ENCODE peak calls at places on chromosomes 13 and 19, in seven cellular contexts. N is BE2C, G is cardiac fibroblast, Z is heart left ventricle, R is fibroblast of pulmonary artery, F is transverse colon, J is GM23248. C is an unnamed sample.

GRCh38 chr19:4058696-4059492 is 7.8 kb downstream of the ZBTB7A start:
- DNase-seq in F (peak), J (peak), Z (no peak), N (no peak), G (no peak), R (no peak), C (peak)

GRCh38 chr13:51945149-51945548 is 66.1 kb downstream of the ATP7B start:
- DNase-seq in J (no peak), G (no peak), R (no peak), Z (no peak), F (no peak), N (no peak), C (no peak)

GRCh38 chr19:34269968-34270621 is 15.7 kb downstream of the GARRE1 start:
- DNase-seq in R (peak), F (peak), G (peak), Z (no peak), N (no peak), J (peak), C (peak)

GRCh38 chr13:73556902-73557301 is 498.1 kb downstream of the KLF5 start:
- DNase-seq in F (no peak), N (no peak), Z (no peak), G (peak), R (no peak), J (no peak), C (no peak)

GRCh38 chr13:98674968-98675528 is 77.4 kb downstream of the SLC15A1 start:
- DNase-seq in Z (no peak), N (no peak), J (no peak), R (no peak), G (no peak), F (no peak), C (no peak)

GRCh38 chr13:98454389-98454881 is 122.5 kb downstream of the STK24 start:
- DNase-seq in N (no peak), F (no peak), R (peak), Z (no peak), J (peak), G (peak), C (peak)

GRCh38 chr19:9847087-9847671 is 12.1 kb downstream of the PIN1 start:
- DNase-seq in Z (no peak), R (peak), F (peak), J (peak), G (peak), N (peak), C (no peak)

GRCh38 chr19:39083983-39084731 is at the start of gene ACP7:
- DNase-seq in J (peak), F (no peak), R (no peak), N (no peak), G (no peak), Z (no peak), C (peak)

GRCh38 chr19:45782820-45783785 is 813 bp upstream of the DMPK start:
- DNase-seq in G (peak), J (peak), R (peak), Z (peak), F (peak), N (no peak), C (peak)
- H3K4me3 ChIP-seq in G (no peak), J (peak), R (peak), Z (no peak), F (peak), N (no peak), C (no peak)

GRCh38 chr13:87675851-87676250 is 4.7 kb downstream of the SLITRK5 start:
- DNase-seq in R (no peak), F (no peak), J (no peak), Z (no peak), N (no peak), G (no peak), C (peak)

GRCh38 chr13:87669379-87669978 is 1.7 kb upstream of the SLITRK5 start:
- DNase-seq in N (peak), R (peak), Z (no peak), J (peak), G (peak), F (no peak), C (no peak)

GRCh38 chr13:87671031-87671823 is at the start of gene SLITRK5:
- DNase-seq in R (peak), N (peak), F (peak), G (peak), J (peak), Z (peak), C (peak)

GRCh38 chr13:87674143-87674772 is 3.1 kb downstream of the SLITRK5 start:
- DNase-seq in J (no peak), N (no peak), R (no peak), F (no peak), Z (no peak), G (no peak), C (peak)

GRCh38 chr13:87671824-87672603 is 843 bp downstream of the SLITRK5 start:
- DNase-seq in J (peak), F (peak), G (no peak), N (peak), Z (no peak), R (no peak), C (peak)
- H3K4me3 ChIP-seq in J (peak), F (peak), G (peak), N (peak), Z (peak), R (peak), C (no peak)

GRCh38 chr19:2278504-2279158 is 3.3 kb downstream of the PEAK3 start:
- DNase-seq in G (no peak), N (no peak), J (peak), R (no peak), F (peak), Z (no peak), C (no peak)

GRCh38 chr19:2282862-2283237 is 875 bp upstream of the PEAK3 start:
- DNase-seq in R (no peak), J (no peak), G (no peak), Z (no peak), F (no peak), N (no peak), C (no peak)

GRCh38 chr19:2283835-2284507 is 2.0 kb upstream of the PEAK3 start:
- DNase-seq in Z (no peak), R (no peak), F (no peak), N (no peak), G (no peak), J (no peak), C (no peak)

GRCh38 chr19:2280633-2281264 is 1.2 kb downstream of the PEAK3 start:
- DNase-seq in G (no peak), J (no peak), R (no peak), F (no peak), N (no peak), Z (no peak), C (no peak)

DNA sequence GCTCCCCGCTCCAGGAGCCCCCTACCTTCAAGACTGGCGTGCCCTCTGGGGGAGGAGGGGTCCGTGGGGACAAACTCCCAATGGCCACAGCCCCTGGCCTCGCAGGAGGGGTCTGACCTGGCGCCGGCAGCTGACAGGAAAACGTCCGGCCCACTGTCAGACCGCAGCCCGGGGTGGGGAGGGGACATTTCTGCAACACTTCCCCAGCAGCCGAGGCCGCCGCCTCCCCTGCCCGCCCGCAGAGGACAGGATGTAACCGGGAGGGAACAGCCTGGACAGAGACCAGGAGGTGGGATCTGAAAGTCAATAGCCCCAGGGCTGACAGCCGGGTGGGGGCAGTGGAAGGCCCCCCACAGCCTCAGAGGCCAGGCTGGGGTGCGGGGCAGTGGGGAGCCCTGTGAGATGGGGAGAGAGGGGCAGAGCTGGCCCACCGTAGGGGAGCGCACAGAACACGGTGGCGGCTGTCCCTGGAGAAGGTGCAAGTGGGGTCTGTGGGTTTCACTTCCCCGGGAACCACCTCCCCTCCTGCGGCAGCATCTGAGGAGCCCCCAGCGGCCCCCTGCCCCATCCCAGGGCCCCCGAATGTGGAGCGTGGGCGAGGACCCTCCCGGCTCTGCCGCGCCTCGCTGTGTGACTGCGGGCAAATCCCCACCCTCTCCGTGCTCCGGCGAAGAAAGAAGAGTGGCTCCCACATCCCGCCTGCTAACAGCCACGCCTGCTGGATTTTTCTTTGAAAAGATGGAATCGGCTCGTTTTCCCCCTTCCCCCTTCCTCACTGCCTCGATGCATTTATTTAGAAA is at the start of gene PEAK3:
- DNase-seq in Z (peak), F (peak), R (peak), G (peak), J (peak), N (no peak), C (peak)
- H3K4me3 ChIP-seq in Z (no peak), F (peak), R (peak), G (peak), J (no peak), N (no peak), C (peak)

GRCh38 chr19:41993612-41994483 is at the start of gene ATP1A3:
- DNase-seq in G (peak), Z (peak), R (peak), J (peak), N (peak), F (peak), C (no peak)

GRCh38 chr19:41995959-41996797 is 2.1 kb upstream of the ATP1A3 start:
- DNase-seq in Z (no peak), F (no peak), R (no peak), G (no peak), J (peak), N (peak), C (no peak)

GRCh38 chr19:41997121-41997850 is 3.3 kb upstream of the ATP1A3 start:
- DNase-seq in N (peak), R (peak), Z (no peak), J (peak), F (peak), G (peak), C (peak)

GRCh38 chr19:41994521-41994971 is 516 bp upstream of the ATP1A3 start:
- DNase-seq in N (peak), F (no peak), Z (no peak), G (no peak), J (no peak), R (no peak), C (no peak)

DNA sequence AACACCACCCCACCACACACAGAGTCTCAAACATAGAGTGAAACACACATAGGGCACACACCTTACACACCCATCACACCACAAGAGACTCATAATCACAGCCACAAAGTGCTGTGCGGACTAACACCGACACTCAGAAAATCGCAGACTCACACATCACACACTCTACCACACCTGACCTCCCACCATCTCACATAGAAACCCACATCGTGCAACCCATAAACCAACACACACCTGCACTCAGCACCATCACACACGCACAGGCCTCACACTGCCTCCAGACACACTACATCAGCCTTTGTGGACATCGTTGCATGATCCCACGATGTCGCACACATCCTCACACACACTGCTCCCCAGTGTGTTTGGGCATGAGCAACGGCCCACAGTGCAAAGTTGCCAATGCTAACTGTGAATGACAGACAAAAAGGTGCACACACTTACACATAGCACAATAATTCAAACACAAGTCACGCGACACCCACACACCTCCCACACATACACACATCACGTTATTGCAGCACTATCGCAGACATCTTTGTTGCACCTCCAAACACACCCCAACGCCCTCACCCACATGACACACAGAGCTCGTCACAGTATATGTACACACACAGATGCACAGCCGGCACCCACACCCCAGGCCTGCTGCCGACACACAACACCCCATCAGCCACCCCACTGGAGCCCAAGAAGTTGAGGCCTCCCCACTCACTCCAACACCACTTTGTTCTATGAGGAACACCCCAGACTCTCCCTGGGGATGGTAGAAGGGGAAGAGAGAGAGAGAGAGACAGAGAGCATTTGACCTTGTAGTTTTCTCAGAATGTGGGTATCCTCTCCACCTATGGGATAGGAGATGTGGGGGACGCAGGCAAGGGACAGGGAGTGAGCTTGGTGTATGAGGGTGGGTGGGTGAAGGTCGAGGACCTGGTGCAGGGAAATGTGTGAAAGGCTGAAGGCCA is 1.2 kb upstream of the ATP1A3 start:
- DNase-seq in F (no peak), N (no peak), Z (no peak), R (no peak), J (no peak), G (no peak), C (no peak)
- H3K4me3 ChIP-seq in F (no peak), N (no peak), Z (no peak), R (no peak), J (no peak), G (no peak), C (no peak)

GRCh38 chr13:32638739-32639138 is 52.5 kb downstream of the PDS5B start:
- DNase-seq in Z (no peak), G (no peak), R (no peak), F (no peak), N (no peak), J (no peak), C (no peak)
- H3K4me3 ChIP-seq in Z (no peak), G (no peak), R (no peak), F (no peak), N (no peak), J (no peak), C (no peak)

DNA sequence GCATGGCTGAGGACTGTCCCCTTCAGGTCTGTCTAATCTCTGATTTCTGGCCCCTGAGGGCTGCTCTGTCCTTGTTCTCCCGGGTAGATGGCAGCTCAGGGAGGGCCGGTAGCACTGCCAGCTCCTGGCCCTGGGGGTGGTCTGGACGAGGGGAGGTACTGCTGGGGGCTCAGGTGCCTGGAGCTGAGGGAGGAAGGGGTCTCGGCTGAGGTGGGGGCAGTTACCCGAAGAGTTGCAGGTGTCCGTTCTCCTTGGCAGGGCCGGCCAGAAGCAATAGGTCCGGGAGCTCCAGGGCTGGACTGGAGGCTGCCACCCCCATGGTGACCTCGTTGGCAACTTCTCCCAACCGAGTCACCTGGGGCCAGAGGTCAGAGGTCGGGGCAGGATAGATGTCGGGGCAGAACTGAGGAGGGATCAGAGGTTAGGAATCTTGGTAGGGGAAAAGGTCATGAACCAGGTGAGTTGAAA is 1.2 kb upstream of the EMC10 start:
- DNase-seq in G (no peak), R (no peak), Z (peak), N (no peak), F (no peak), J (no peak), C (peak)
- H3K4me3 ChIP-seq in G (no peak), R (no peak), Z (no peak), N (no peak), F (no peak), J (no peak), C (no peak)

GRCh38 chr19:1072371-1073015 is 5.5 kb downstream of the ARHGAP45 start:
- DNase-seq in G (no peak), N (no peak), F (no peak), R (no peak), Z (no peak), J (no peak), C (no peak)

GRCh38 chr19:1070576-1070930 is 3.6 kb downstream of the ARHGAP45 start:
- DNase-seq in G (no peak), J (no peak), F (no peak), R (no peak), Z (no peak), N (no peak), C (no peak)

GRCh38 chr19:1069009-1069779 is 2.2 kb downstream of the ARHGAP45 start:
- DNase-seq in R (no peak), N (no peak), Z (peak), J (no peak), G (no peak), F (peak), C (peak)

GRCh38 chr19:1073063-1073955 is 6.3 kb downstream of the ARHGAP45 start:
- DNase-seq in G (no peak), Z (peak), R (no peak), N (peak), F (no peak), J (no peak), C (no peak)

DNA sequence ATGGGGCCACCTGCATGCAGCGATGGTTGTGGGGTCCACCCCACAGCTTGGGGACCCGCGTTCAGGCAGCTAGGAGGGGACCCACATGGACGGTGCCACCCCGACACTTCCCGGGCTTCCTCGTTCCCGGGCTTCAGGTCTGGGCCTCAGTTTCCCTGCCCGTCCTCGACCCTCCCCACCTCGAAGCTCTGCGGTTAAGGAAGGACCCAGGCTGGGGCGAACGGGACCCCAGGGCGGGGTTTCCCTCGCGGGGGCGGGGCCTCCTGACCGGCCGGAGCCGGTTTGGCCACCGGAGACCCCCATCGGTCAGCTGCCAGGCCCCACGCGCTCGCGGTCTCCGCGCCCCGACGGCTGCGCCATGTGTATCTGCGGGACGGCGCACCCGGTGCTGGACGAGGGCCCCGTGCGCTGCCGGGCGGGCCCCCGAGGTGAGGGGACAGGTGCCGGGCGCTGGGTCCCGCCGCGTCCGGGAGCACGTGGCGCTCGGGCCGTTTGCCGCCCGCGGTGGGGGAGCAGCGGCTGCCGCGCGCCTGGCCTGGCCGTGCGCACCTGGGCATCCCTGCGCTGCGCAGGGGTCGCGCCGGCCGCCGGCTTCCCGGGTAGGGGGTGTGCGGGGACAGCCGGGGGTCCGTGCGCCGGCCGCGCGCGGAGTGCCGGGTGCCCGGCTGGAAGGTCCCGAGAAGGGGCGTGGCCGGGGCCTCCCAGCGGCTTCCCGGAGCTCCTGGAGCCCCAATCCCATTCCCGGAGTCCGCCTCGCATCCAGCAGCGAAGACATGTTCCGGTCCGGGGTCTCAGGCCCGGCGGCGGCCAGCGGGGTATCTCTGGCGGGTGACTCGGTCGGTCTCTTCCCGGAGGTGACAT is 4.2 kb downstream of the ARHGAP45 start:
- DNase-seq in G (no peak), J (peak), F (no peak), R (no peak), Z (peak), N (no peak), C (peak)
- H3K4me3 ChIP-seq in G (no peak), J (peak), F (no peak), R (no peak), Z (no peak), N (no peak), C (no peak)

DNA sequence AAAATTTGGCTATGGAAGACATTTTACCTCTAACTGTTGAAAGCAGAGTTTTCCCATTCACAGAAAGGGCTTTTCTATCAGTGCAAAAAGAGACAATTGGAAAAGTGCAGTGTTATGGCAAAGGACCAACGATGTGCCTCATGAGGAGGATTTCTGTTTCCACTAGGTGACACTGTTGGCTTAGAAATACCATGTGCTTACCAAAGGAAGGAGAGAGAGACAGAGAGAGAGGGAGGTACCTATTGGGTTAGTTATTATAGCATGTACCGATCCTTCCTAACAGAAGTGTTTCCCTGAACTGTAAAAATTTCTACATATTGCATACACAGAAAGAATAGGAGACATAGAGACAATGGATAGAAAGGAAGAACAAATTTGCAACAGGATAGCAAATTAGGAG is 23.9 kb upstream of the PSG4 start:
- DNase-seq in G (peak), F (no peak), R (peak), J (peak), Z (no peak), N (no peak), C (no peak)
- H3K4me3 ChIP-seq in G (no peak), F (no peak), R (no peak), J (no peak), Z (no peak), N (no peak), C (no peak)

DNA sequence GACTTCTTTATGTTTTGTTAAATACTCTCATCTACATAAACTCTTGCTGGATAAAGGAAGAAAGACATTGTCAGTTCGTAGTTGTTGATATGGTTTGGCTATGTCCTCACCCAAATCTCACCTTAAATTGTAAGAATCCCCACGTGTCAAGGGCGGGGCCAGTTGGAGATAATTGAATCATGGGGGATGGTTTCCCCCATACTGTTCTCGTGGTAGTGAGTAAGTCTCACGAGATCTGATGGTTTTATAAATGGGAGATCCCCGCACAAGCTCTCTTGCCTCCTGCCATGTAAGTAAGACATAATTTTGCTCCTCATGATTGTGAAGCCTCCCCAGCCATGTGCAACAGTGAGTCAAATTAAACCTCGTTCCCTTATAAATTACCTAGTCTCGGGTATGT is 3.6 kb downstream of the ADGRE1 start:
- DNase-seq in G (no peak), F (no peak), J (no peak), Z (no peak), N (no peak), R (no peak), C (no peak)
- H3K4me3 ChIP-seq in G (no peak), F (no peak), J (no peak), Z (no peak), N (no peak), R (no peak), C (no peak)

C was measured in kidney.